ENCODE peak calls at places on chromosomes 11 and 22, in four cellular contexts. K, R, Q and U are unnamed samples.

GRCh38 chr11:123186291-123186690 is 8.8 kb downstream of the CLMP start:
- DNase-seq in K (no peak), R (peak), Q (no peak), U (no peak)

GRCh38 chr22:35863432-35863831 is 145.8 kb downstream of the APOL5 start:
- DNase-seq in K (no peak), R (no peak), Q (no peak), U (no peak)

GRCh38 chr11:44624761-44625221 is 59.3 kb downstream of the CD82 start:
- DNase-seq in K (peak), R (no peak), Q (no peak), U (no peak)

GRCh38 chr11:71946144-71946571 is 17.3 kb downstream of the RNF121 start:
- DNase-seq in K (no peak), R (peak), Q (no peak), U (no peak)

GRCh38 chr11:114197799-114198500 is 98.2 kb upstream of the NNMT start:
- DNase-seq in K (no peak), R (peak), Q (no peak), U (no peak)

GRCh38 chr11:95849087-95849825 is 59.0 kb downstream of the CEP57 start:
- DNase-seq in K (peak), R (peak), Q (peak), U (peak)

GRCh38 chr11:128931066-128931465 is 11.6 kb downstream of the TP53AIP1 start:
- DNase-seq in K (no peak), R (no peak), Q (no peak), U (no peak)

GRCh38 chr11:125276635-125277008 is 112.1 kb downstream of the PKNOX2 start:
- DNase-seq in K (no peak), R (no peak), Q (no peak), U (no peak)

GRCh38 chr11:12205330-12205729 is 94.9 kb downstream of the MICAL2 start:
- DNase-seq in K (no peak), R (peak), Q (no peak), U (no peak)

GRCh38 chr11:60927061-60927592 is 2.9 kb downstream of the TMEM132A start:
- DNase-seq in K (no peak), R (no peak), Q (no peak), U (no peak)

GRCh38 chr11:31114437-31114836 is 255.1 kb downstream of the DCDC1 start:
- DNase-seq in K (no peak), R (no peak), Q (no peak), U (no peak)

GRCh38 chr11:100932474-100933100 is 197.0 kb downstream of the PGR start:
- DNase-seq in K (no peak), R (peak), Q (no peak), U (peak)

GRCh38 chr11:36101466-36101865 is 157.6 kb downstream of the LDLRAD3 start:
- DNase-seq in K (no peak), R (no peak), Q (no peak), U (no peak)

GRCh38 chr11:57546869-57547518 is 9.6 kb downstream of the SMTNL1 start:
- DNase-seq in K (peak), R (peak), Q (no peak), U (no peak)

GRCh38 chr11:15654397-15654915 is 539.7 kb downstream of the INSC start:
- DNase-seq in K (peak), R (no peak), Q (no peak), U (no peak)
- H3K4me3 ChIP-seq in K (no peak), R (no peak), Q (no peak), U (no peak)

DNA sequence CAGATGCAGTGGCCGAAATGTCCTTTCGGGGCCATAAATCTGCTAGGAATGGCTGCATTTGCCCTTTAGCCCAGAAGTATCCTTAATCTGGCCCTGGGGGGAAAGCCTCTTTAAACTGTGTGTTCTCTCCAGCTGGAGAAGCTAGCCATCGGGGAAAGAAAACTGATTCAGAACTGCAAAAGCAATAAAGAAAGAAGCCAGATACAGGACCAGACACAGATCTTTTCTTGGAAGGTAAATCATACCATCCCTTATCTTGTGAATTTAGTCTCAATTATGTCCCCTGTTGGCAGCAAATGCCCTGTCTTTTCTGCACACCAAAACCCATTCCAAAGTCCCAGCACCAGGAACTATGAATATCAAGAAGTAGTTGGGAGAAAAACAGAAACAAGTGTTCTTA is 25.6 kb downstream of the PC start:
- DNase-seq in K (no peak), R (no peak), Q (no peak), U (no peak)
- H3K4me3 ChIP-seq in K (no peak), R (no peak), Q (no peak), U (no peak)

GRCh38 chr22:30265851-30266444 is 703 bp downstream of the OSM start:
- DNase-seq in K (peak), R (peak), Q (no peak), U (no peak)
- H3K4me3 ChIP-seq in K (no peak), R (no peak), Q (no peak), U (no peak)

GRCh38 chr11:64713031-64713780 is 9.8 kb downstream of the NRXN2 start:
- DNase-seq in K (peak), R (peak), Q (no peak), U (no peak)

GRCh38 chr11:64710418-64711137 is 12.4 kb downstream of the NRXN2 start:
- DNase-seq in K (no peak), R (peak), Q (no peak), U (no peak)

GRCh38 chr11:64712430-64713030 is 10.5 kb downstream of the NRXN2 start:
- DNase-seq in K (no peak), R (no peak), Q (no peak), U (no peak)

GRCh38 chr11:64711138-64711943 is 11.7 kb downstream of the NRXN2 start:
- DNase-seq in K (peak), R (no peak), Q (no peak), U (no peak)

DNA sequence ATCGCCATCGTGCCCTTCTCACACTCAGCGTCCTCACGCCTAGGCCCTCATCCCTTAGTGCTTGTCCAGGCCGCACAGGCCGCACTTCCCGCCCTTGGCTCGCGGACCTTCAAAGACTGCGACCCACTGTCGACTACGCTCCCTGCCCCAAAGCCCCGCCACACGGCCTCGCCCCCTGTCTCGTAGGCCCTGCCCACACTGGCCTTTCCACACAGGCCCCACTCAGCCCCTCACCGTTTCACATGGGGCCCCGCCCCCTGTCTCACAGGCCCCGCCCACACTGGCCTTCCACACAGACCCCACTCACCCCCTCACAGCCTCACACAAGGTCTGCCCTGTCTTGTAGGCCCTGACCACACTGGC is 11.1 kb downstream of the NRXN2 start:
- DNase-seq in K (no peak), R (no peak), Q (no peak), U (no peak)
- H3K4me3 ChIP-seq in K (no peak), R (no peak), Q (no peak), U (no peak)